ENCODE peak calls at places on chromosome 22, in nine cellular contexts. E is astrocyte of the spinal cord; V is body of pancreas; U is adipocyte; B is CD4-positive, CD25-positive, alpha-beta regulatory T cell; S is bronchial epithelial cell; X is kidney; R is PC-9; F is OCI-LY7. K is an unnamed sample.

GRCh38 chr22:22770280-22770871 is 117.2 kb upstream of the IGLL5 start:
- DNase-seq in V (peak; percentile 20), E (peak; percentile 4), B (peak; percentile 19), F (peak; percentile 59), X (peak; percentile 59), S (peak; percentile 22), R (no peak), U (peak; percentile 29), K (peak; percentile 36)

GRCh38 chr22:47102648-47103047 is 340.2 kb downstream of the TBC1D22A start:
- DNase-seq in E (no peak), X (no peak), B (no peak), S (no peak), U (no peak), V (peak; percentile 63), F (no peak), R (no peak), K (no peak)

GRCh38 chr22:39317084-39317755 is 2.2 kb downstream of the RPL3 start:
- DNase-seq in U (no peak), X (no peak), E (no peak), R (peak; percentile 48), F (peak; percentile 83), B (no peak), S (no peak), V (no peak), K (peak; percentile 19)

GRCh38 chr22:37431366-37431765 is 4.1 kb upstream of the ELFN2 start:
- DNase-seq in B (no peak), U (no peak), R (no peak), X (no peak), F (no peak), E (no peak), S (no peak), V (no peak), K (no peak)

GRCh38 chr22:25763239-25763777 is 21.3 kb downstream of the MYO18B start:
- DNase-seq in X (no peak), V (no peak), E (no peak), R (no peak), S (peak; percentile 17), F (no peak), U (no peak), B (no peak), K (no peak)

GRCh38 chr22:23240639-23241389 is 60.5 kb downstream of the BCR start:
- DNase-seq in B (no peak), E (no peak), X (no peak), R (no peak), F (peak; percentile 30), U (no peak), V (no peak), S (peak; percentile 75), K (peak; percentile 32)

GRCh38 chr22:22666307-22667091 is 22.1 kb downstream of the GGTLC2 start:
- DNase-seq in U (peak; percentile 53), V (peak; percentile 55), S (no peak), F (peak; percentile 75), B (peak; percentile 20), R (no peak), X (no peak), E (peak; percentile 9), K (peak; percentile 56)

GRCh38 chr22:43563571-43563970 is 151.8 kb downstream of the MPPED1 start:
- DNase-seq in X (no peak), E (no peak), U (no peak), V (no peak), B (no peak), R (no peak), F (no peak), S (no peak), K (no peak)

GRCh38 chr22:46416537-46417267 is 81.2 kb downstream of the TRMU start:
- DNase-seq in U (peak; percentile 24), B (no peak), F (no peak), V (no peak), E (peak; percentile 74), S (no peak), R (no peak), X (no peak), K (peak; percentile 12)

GRCh38 chr22:26770624-26771023 is 113.2 kb downstream of the MIAT start:
- DNase-seq in S (no peak), B (no peak), X (no peak), F (no peak), V (no peak), U (peak; percentile 54), R (no peak), E (no peak), K (peak; percentile 69)

GRCh38 chr22:43474161-43475101 is 62.6 kb downstream of the MPPED1 start:
- DNase-seq in V (no peak), F (no peak), R (no peak), X (peak; percentile 71), S (no peak), U (no peak), B (no peak), E (no peak), K (no peak)

GRCh38 chr22:27531782-27532530 is 269.6 kb downstream of the MN1 start:
- DNase-seq in R (no peak), X (no peak), S (peak; percentile 71), F (no peak), U (peak; percentile 75), E (peak; percentile 79), V (no peak), B (no peak), K (peak; percentile 91)

GRCh38 chr22:47738472-47739013 is 976.1 kb downstream of the TBC1D22A start:
- DNase-seq in F (no peak), B (no peak), R (no peak), E (no peak), S (no peak), X (no peak), U (no peak), V (no peak), K (no peak)

GRCh38 chr22:46749682-46750529 is 11.9 kb upstream of the CERK start:
- DNase-seq in S (no peak), E (no peak), X (peak; percentile 68), R (no peak), B (no peak), U (no peak), V (no peak), F (no peak), K (no peak)

GRCh38 chr22:39773976-39774539 is 119.5 kb downstream of the ENTHD1 start:
- DNase-seq in B (peak; percentile 89), U (no peak), E (no peak), F (peak; percentile 1), X (no peak), V (no peak), S (peak; percentile 18), R (peak; percentile 71), K (no peak)

DNA sequence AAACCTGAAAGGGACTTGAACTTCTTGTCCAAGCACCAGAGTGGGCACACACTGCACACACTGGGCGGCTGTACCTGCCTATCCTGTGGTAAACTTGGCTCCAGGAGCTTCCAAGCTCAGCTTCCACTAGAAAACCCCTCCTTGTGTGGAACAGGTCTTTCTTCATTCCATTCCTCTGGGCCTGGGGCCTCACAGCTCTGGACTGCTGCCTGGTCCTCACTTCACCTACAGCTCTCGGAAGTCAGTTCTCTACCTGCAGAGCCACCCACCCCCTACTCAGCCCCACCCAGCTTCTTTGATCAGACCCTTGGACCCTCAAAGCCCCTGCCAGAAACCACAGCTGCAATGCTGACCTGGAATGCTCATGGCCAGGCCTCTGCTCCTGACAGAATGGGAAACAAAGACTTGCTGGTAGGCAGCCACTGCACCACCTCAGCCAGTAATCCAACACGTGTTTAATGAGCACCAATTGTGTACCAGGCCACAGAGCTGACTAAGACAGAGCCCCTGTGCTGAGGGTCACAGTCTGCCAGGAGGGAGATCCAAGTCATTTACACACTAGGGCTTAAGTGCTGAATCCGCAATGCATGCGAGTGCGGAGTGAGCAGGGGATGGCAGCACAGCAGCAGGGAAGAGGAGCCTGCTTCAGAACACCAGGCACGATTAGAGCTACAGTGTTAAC is 4.7 kb downstream of the GNB1L start:
- DNase-seq in R (peak; percentile 87), U (no peak), F (no peak), S (peak; percentile 71), X (peak; percentile 51), B (no peak), E (no peak), V (peak; percentile 51), K (no peak)
- H3K4me3 ChIP-seq in R (peak overlapping the region; percentile 31), U (no peak overlapping the region), F (no peak overlapping the region), S (no peak overlapping the region), X (no peak overlapping the region), B (no peak overlapping the region), E (no peak overlapping the region), V (no peak overlapping the region), K (no peak overlapping the region)

DNA sequence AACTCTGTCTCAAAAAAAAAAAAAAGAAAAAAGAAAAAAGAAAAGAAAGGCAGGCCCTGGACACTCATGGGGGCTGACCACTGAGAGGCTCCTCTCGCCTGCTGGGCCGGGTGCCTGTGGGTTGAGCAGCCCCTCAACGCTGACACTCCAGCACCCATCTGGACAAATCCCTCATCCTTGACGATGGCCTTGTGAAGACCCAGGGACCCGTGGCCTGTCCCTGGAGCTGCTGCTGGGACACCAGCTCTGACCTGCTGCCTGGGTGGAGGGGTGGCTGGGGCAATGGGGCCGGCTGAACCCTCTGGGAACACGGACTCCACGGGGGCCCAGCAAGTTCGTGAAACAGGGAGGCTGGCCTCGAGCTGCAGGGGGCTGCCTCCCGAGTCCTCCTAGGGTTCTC is 10.5 kb upstream of the BID start:
- DNase-seq in F (no peak), X (no peak), U (no peak), E (no peak), R (no peak), B (no peak), V (no peak), S (no peak), K (no peak)
- H3K4me3 ChIP-seq in F (no peak overlapping the region), X (no peak overlapping the region), U (no peak overlapping the region), E (no peak overlapping the region), R (no peak overlapping the region), B (no peak overlapping the region), V (no peak overlapping the region), S (no peak overlapping the region), K (no peak overlapping the region)

GRCh38 chr22:29621761-29622526 is 18.5 kb downstream of the NF2 start:
- DNase-seq in S (peak; percentile 99), R (peak; percentile 99), F (no peak), X (no peak), E (peak; percentile 94), V (peak; percentile 27), U (peak; percentile 95), B (no peak), K (peak; percentile 99)
- H3K4me3 ChIP-seq in S (no peak overlapping the region), R (no peak overlapping the region), F (no peak overlapping the region), X (no peak overlapping the region), E (peak overlapping the region; percentile 0), V (no peak overlapping the region), U (peak overlapping the region; percentile 28), B (no peak overlapping the region), K (no peak overlapping the region)

GRCh38 chr22:50473855-50474671 is 772 bp downstream of the SBF1 start:
- DNase-seq in B (peak; percentile 49), V (peak; percentile 59), U (peak; percentile 76), R (peak; percentile 46), S (peak; percentile 40), E (peak; percentile 49), F (peak; percentile 41), X (peak; percentile 82), K (peak; percentile 54)

GRCh38 chr22:50471962-50472361 is 2.9 kb downstream of the SBF1 start:
- DNase-seq in E (no peak), S (no peak), X (no peak), V (no peak), B (no peak), U (no peak), F (no peak), R (no peak), K (no peak)

GRCh38 chr22:50471197-50471847 is 3.5 kb downstream of the SBF1 start:
- DNase-seq in F (no peak), E (no peak), R (no peak), U (no peak), X (no peak), V (no peak), B (no peak), S (no peak), K (no peak)

GRCh38 chr22:50474711-50475651 is at the start of gene SBF1:
- DNase-seq in B (peak; percentile 89), E (peak; percentile 85), R (peak; percentile 82), V (peak; percentile 94), U (peak; percentile 98), F (peak; percentile 92), X (peak; percentile 97), S (peak; percentile 70), K (peak; percentile 86)

GRCh38 chr22:50473088-50473487 is 1.7 kb downstream of the SBF1 start:
- DNase-seq in E (no peak), F (peak; percentile 85), S (peak; percentile 20), V (no peak), U (no peak), X (peak; percentile 61), R (peak; percentile 43), B (peak; percentile 76), K (no peak)
- H3K4me3 ChIP-seq in E (no peak overlapping the region), F (peak overlapping the region; percentile 96), S (no peak overlapping the region), V (no peak overlapping the region), U (peak overlapping the region; percentile 84), X (peak overlapping the region; percentile 72), R (peak overlapping the region; percentile 77), B (peak overlapping the region; percentile 85), K (no peak overlapping the region)

K was measured in cardiac fibroblast.